ENCODE peak calls at places on chromosomes 16 and 17, in six cellular contexts. W is effector memory CD4-positive, alpha-beta T cell; F is naive thymus-derived CD4-positive, alpha-beta T cell; B is heart left ventricle; X is left ventricle myocardium inferior; P is colonic mucosa. Z is an unnamed sample. For H3K36me3, the result is how much of the 10 kb centered on the place peaks cover.

GRCh38 chr17:50692448-50693040 is 15.2 kb downstream of the ANKRD40 start:
- DNase-seq in W (no peak), F (no peak), B (no peak), X (no peak), P (no peak), Z (no peak)

GRCh38 chr16:60013076-60013475 is 1279.0 kb upstream of the GOT2 start:
- DNase-seq in W (no peak), F (no peak), B (no peak), X (no peak), P (no peak), Z (no peak)

GRCh38 chr16:89072216-89073130 is 21.2 kb upstream of the ACSF3 start:
- DNase-seq in W (no peak), F (no peak), B (no peak), X (peak), P (no peak), Z (no peak)

GRCh38 chr17:9937901-9938300 is 32.8 kb upstream of the RCVRN start:
- DNase-seq in W (no peak), F (no peak), B (no peak), X (no peak), P (no peak), Z (no peak)

GRCh38 chr17:80146121-80147034 is 550 bp downstream of the EIF4A3 start:
- DNase-seq in W (no peak), F (peak), B (no peak), X (no peak), P (peak), Z (peak)

GRCh38 chr16:30972872-30973271 is 12.1 kb upstream of the HSD3B7 start:
- DNase-seq in W (no peak), F (no peak), B (no peak), X (no peak), P (no peak), Z (no peak)

GRCh38 chr16:59327894-59328293 is 593.8 kb upstream of the GOT2 start:
- DNase-seq in W (no peak), F (no peak), B (no peak), X (no peak), P (no peak), Z (no peak)

GRCh38 chr17:81648013-81648706 is 8.2 kb downstream of the PDE6G start:
- DNase-seq in W (no peak), F (no peak), B (no peak), X (no peak), P (no peak), Z (no peak)

GRCh38 chr17:9900744-9901143 is 4.3 kb downstream of the RCVRN start:
- DNase-seq in W (no peak), F (no peak), B (no peak), X (no peak), P (no peak), Z (no peak)

GRCh38 chr17:68792042-68792685 is 163.0 kb downstream of the ABCA8 start:
- DNase-seq in W (no peak), F (no peak), B (no peak), X (no peak), P (no peak), Z (no peak)

GRCh38 chr17:72407336-72408121 is 286.7 kb downstream of the SOX9 start:
- DNase-seq in W (no peak), F (no peak), B (no peak), X (peak), P (peak), Z (no peak)

GRCh38 chr16:4111748-4112696 is 4.2 kb downstream of the ADCY9 start:
- DNase-seq in W (no peak), F (no peak), B (peak), X (no peak), P (peak), Z (no peak)

GRCh38 chr17:31508310-31509094 is 117.0 kb downstream of the RAB11FIP4 start:
- DNase-seq in W (peak), F (peak), B (no peak), X (no peak), P (peak), Z (peak)

GRCh38 chr16:9309844-9310243 is 218.4 kb downstream of the HAPSTR1 start:
- DNase-seq in W (no peak), F (no peak), B (no peak), X (no peak), P (peak), Z (no peak)

GRCh38 chr17:27565874-27566672 is 64.9 kb upstream of the LGALS9 start:
- DNase-seq in W (no peak), F (no peak), B (no peak), X (no peak), P (no peak), Z (no peak)

GRCh38 chr17:75806822-75807500 is 22.4 kb downstream of the UNK start:
- DNase-seq in W (no peak), F (no peak), B (no peak), X (peak), P (no peak), Z (no peak)

GRCh38 chr17:73474370-73474988 is 162.7 kb upstream of the CDC42EP4 start:
- DNase-seq in W (no peak), F (no peak), B (peak), X (peak), P (peak), Z (no peak)

GRCh38 chr17:34442387-34443111 is 79.5 kb upstream of the CCL1 start:
- DNase-seq in W (no peak), F (no peak), B (no peak), X (no peak), P (no peak), Z (no peak)

GRCh38 chr17:35056013-35056412 is 7.5 kb downstream of the RFFL start:
- DNase-seq in W (no peak), F (no peak), B (no peak), X (no peak), P (no peak), Z (no peak)

GRCh38 chr16:13093676-13094075 is 192.3 kb downstream of the SHISA9 start:
- DNase-seq in W (no peak), F (no peak), B (no peak), X (no peak), P (no peak), Z (no peak)

GRCh38 chr17:7582401-7583252 is 1.0 kb upstream of the MPDU1 start:
- DNase-seq in W (no peak), F (no peak), B (no peak), X (no peak), P (no peak), Z (no peak)

GRCh38 chr17:1865252-1866037 is 35.6 kb downstream of the RPA1 start:
- DNase-seq in W (no peak), F (peak), B (no peak), X (no peak), P (peak), Z (peak)

GRCh38 chr16:49350265-49351103 is 23.1 kb upstream of the C16orf78 start:
- DNase-seq in W (no peak), F (peak), B (peak), X (peak), P (peak), Z (peak)

GRCh38 chr17:57532556-57532955 is 212.5 kb downstream of the CCDC182 start:
- DNase-seq in W (no peak), F (no peak), B (no peak), X (no peak), P (no peak), Z (no peak)

DNA sequence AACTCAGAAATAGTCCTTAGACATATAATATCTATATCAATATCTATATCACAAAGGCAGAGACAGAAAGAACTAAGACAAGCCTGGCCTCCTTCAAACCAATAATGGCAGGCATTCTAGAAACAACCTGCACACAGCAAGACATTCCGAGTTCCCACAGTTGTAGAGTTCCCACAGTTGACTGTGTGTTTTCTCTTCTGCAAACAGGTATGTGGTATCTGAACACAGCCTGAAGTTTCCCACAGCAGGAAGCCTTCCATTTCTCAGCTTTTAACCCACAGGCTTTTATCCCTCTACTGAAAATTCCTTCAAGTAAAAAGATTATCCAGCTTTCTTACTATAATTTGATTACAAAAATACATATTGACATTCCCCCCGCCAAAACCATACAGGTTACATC is 73.9 kb downstream of the ZZEF1 start:
- DNase-seq in W (no peak), F (no peak), B (no peak), X (no peak), P (no peak), Z (no peak)
- H3K36me3 ChIP-seq in W (half or more), F (under half), B (half or more), X (half or more), P (under half), Z (half or more)

GRCh38 chr16:75575976-75576375 is 9.8 kb downstream of the GABARAPL2 start:
- DNase-seq in W (no peak), F (no peak), B (no peak), X (no peak), P (no peak), Z (no peak)
- H3K36me3 ChIP-seq in W (half or more), F (under half), B (half or more), X (half or more), P (under half), Z (half or more)

DNA sequence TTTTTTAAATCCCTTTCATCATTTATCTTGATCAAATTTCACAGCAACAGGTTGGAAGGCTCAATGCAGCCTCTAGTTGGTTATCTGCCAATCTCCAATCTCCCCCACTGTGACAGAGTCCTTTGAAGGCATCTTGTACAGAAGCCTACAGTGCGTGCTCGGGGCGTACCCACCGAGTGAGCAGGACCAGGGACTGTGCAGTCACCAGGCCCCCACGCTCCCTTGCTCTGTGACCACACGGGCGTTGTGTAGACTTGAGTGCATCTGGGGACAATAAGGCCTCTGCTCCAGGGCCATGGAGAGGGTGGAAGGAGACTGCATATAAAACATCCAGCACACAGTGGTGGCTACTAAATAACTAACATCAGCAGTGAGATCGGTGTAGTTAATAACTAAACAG is 63.4 kb downstream of the GTF3C1 start:
- DNase-seq in W (no peak), F (no peak), B (no peak), X (no peak), P (no peak), Z (no peak)
- H3K36me3 ChIP-seq in W (half or more), F (under half), B (half or more), X (half or more), P (under half), Z (half or more)

GRCh38 chr16:23423496-23424049 is 29.4 kb downstream of the COG7 start:
- DNase-seq in W (no peak), F (no peak), B (no peak), X (peak), P (peak), Z (no peak)
- H3K36me3 ChIP-seq in W (under half), F (under half), B (under half), X (under half), P (under half), Z (under half)

DNA sequence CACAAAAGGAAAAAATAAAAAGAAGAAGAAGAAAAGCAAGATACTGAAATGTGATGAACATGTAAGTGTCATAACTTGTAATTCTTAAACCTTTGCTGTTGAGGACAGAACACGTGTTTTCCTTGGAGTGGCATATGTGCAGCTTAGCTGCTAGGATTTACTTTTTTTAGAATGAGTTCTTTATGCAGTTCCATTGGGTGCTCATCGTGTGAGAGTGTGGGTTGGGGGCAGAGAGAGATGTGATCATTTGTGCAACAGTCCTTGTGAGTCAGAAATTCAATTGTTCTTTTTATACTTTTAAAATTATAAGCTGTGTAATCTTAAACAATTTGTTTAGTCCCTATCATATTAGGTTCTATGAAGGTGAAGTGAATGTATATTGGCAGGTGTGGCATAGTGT is 5.5 kb upstream of the DHRS11 start:
- DNase-seq in W (no peak), F (no peak), B (no peak), X (no peak), P (no peak), Z (no peak)
- H3K36me3 ChIP-seq in W (half or more), F (under half), B (half or more), X (half or more), P (under half), Z (under half)

GRCh38 chr16:19688396-19689024 is 29.5 kb downstream of the KNOP1 start:
- DNase-seq in W (no peak), F (no peak), B (no peak), X (no peak), P (no peak), Z (no peak)

GRCh38 chr16:19691161-19691850 is 26.7 kb downstream of the KNOP1 start:
- DNase-seq in W (no peak), F (no peak), B (no peak), X (no peak), P (no peak), Z (no peak)

GRCh38 chr16:19690196-19690595 is 27.8 kb downstream of the KNOP1 start:
- DNase-seq in W (no peak), F (no peak), B (no peak), X (no peak), P (no peak), Z (no peak)

GRCh38 chr16:19687279-19687678 is 30.7 kb downstream of the KNOP1 start:
- DNase-seq in W (no peak), F (no peak), B (no peak), X (no peak), P (no peak), Z (no peak)

GRCh38 chr16:19689342-19689741 is 28.7 kb downstream of the KNOP1 start:
- DNase-seq in W (no peak), F (no peak), B (no peak), X (no peak), P (no peak), Z (no peak)
- H3K36me3 ChIP-seq in W (under half), F (under half), B (half or more), X (half or more), P (under half), Z (under half)

DNA sequence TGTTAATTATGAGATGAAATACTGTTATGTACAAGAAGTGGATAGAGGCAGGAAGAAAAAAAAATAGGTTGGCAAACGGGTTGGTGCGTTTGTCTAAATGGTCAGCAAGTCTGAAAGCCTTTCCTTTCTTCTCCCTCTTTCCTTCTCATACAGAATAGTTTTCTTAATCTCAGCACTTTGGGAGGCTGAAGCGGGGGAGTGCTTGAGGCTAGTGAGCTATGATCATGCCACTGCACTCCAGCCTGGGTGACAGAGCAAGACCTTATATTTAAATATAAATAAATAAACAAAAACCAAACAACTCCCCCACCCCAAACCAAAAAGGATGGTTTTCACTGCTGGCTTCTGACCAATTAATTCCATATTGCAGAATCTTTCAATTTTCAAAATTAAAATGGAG is 74.7 kb upstream of the CORO6 start:
- DNase-seq in W (no peak), F (no peak), B (no peak), X (no peak), P (no peak), Z (no peak)
- H3K36me3 ChIP-seq in W (under half), F (under half), B (half or more), X (half or more), P (under half), Z (under half)